ENCODE peak calls at places on chromosomes 13 and 19, in eight cellular contexts. T, L, I, N, U, Q, V and J are unnamed samples.

GRCh38 chr13:60220072-60220471 is 56.3 kb upstream of the DIAPH3 start:
- DNase-seq in T (no peak), L (no peak), I (no peak), N (no peak), U (no peak), Q (no peak), V (no peak), J (no peak)

GRCh38 chr13:102289606-102290005 is 112.2 kb downstream of the FGF14 start:
- DNase-seq in T (no peak), L (no peak), I (no peak), N (no peak), U (peak; percentile 41), Q (no peak), V (no peak), J (no peak)

GRCh38 chr13:113209336-113209879 is at the start of gene CUL4A:
- DNase-seq in T (peak; percentile 95), L (peak; percentile 45), I (peak; percentile 91), N (peak; percentile 85), U (peak; percentile 73), Q (peak; percentile 75), V (peak; percentile 45), J (no peak)

GRCh38 chr13:50831510-50831909 is 12.0 kb downstream of the DLEU7 start:
- DNase-seq in T (no peak), L (no peak), I (no peak), N (no peak), U (peak; percentile 19), Q (no peak), V (no peak), J (no peak)

GRCh38 chr13:98972627-98973026 is 5.2 kb downstream of the DOCK9 start:
- DNase-seq in T (peak; percentile 41), L (peak; percentile 94), I (no peak), N (no peak), U (peak; percentile 66), Q (no peak), V (no peak), J (no peak)

GRCh38 chr19:16134510-16134909 is 9.0 kb upstream of the HSH2D start:
- DNase-seq in T (no peak), L (no peak), I (no peak), N (no peak), U (no peak), Q (no peak), V (no peak), J (no peak)

GRCh38 chr19:50492303-50493052 is 15.8 kb upstream of the GARIN5A start:
- DNase-seq in T (peak; percentile 24), L (no peak), I (peak; percentile 26), N (no peak), U (no peak), Q (no peak), V (no peak), J (no peak)

GRCh38 chr19:3055741-3056453 is 6.4 kb downstream of the TLE5 start:
- DNase-seq in T (no peak), L (peak; percentile 44), I (peak; percentile 63), N (no peak), U (peak; percentile 92), Q (peak; percentile 89), V (no peak), J (no peak)